ENCODE peak calls at places on chromosome 14, in ten cellular contexts. X is GM10248, D is IMR-90, V is right atrium auricular region, M is nephron progenitor cell, L is astrocyte of the spinal cord, S is progenitor cell of endocrine pancreas, W is RWPE1, E is endothelial cell of umbilical vein, B is Panc1. N is an unnamed sample.

GRCh38 chr14:90583916-90584605 is 187.2 kb downstream of the CALM1 start:
- DNase-seq in L (no peak), V (no peak), X (no peak), D (no peak), S (no peak), B (no peak), E (no peak), W (no peak), M (no peak), N (no peak)

GRCh38 chr14:49865431-49865859 is 12.9 kb upstream of the NEMF start:
- DNase-seq in B (no peak), V (peak), E (peak), S (peak), M (peak), D (peak), L (peak), X (no peak), W (peak), N (peak)

GRCh38 chr14:95434161-95434560 is 82.3 kb downstream of the SYNE3 start:
- DNase-seq in S (no peak), B (no peak), W (no peak), X (no peak), V (no peak), L (no peak), M (no peak), E (no peak), D (no peak), N (no peak)

GRCh38 chr14:60724080-60724618 is at the start of gene SIX4:
- DNase-seq in M (peak), D (peak), X (peak), W (peak), V (peak), L (peak), E (peak), S (peak), B (peak), N (peak)

GRCh38 chr14:74572829-74573360 is 39.1 kb downstream of the LTBP2 start:
- DNase-seq in X (no peak), V (no peak), M (no peak), D (peak), E (peak), W (no peak), L (peak), B (no peak), S (no peak), N (peak)

GRCh38 chr14:94173471-94173884 is 644 bp upstream of the PPP4R4 start:
- DNase-seq in D (no peak), X (peak), M (no peak), L (no peak), B (no peak), W (no peak), V (no peak), S (no peak), E (no peak), N (no peak)

GRCh38 chr14:61753631-61754030 is 8.6 kb upstream of the SNAPC1 start:
- DNase-seq in W (no peak), B (no peak), V (no peak), X (no peak), L (peak), E (no peak), M (no peak), D (peak), S (no peak), N (no peak)

GRCh38 chr14:63650336-63650952 is 8.8 kb upstream of the WDR89 start:
- DNase-seq in X (no peak), S (no peak), B (no peak), D (peak), E (no peak), L (no peak), W (no peak), V (no peak), M (no peak), N (no peak)

GRCh38 chr14:95394981-95395737 is 75.5 kb upstream of the CLMN start:
- DNase-seq in B (no peak), M (no peak), V (no peak), S (no peak), W (no peak), X (no peak), E (no peak), L (no peak), D (no peak), N (peak)

GRCh38 chr14:39203659-39204606 is 28.9 kb downstream of the PNN start:
- DNase-seq in W (peak), S (no peak), D (no peak), E (no peak), X (no peak), V (no peak), M (no peak), B (no peak), L (no peak), N (peak)

GRCh38 chr14:61179776-61180398 is 101.3 kb downstream of the TMEM30B start:
- DNase-seq in B (no peak), V (no peak), X (no peak), M (no peak), E (peak), L (peak), W (no peak), D (peak), S (no peak), N (no peak)

GRCh38 chr14:33836895-33837577 is 113.8 kb downstream of the EGLN3 start:
- DNase-seq in D (no peak), W (no peak), E (no peak), B (no peak), S (no peak), X (no peak), L (no peak), V (no peak), M (no peak), N (no peak)

GRCh38 chr14:104726600-104727451 is 2.8 kb downstream of the ADSS1 start:
- DNase-seq in L (no peak), V (no peak), E (no peak), X (no peak), M (peak), B (no peak), D (no peak), S (no peak), W (no peak), N (no peak)
- TF ChIP-seq CTCF in L (peak), V (no peak), E (peak), X (no peak), M (no peak), B (peak), D (no peak), S (peak), W (no peak), N (peak)

DNA sequence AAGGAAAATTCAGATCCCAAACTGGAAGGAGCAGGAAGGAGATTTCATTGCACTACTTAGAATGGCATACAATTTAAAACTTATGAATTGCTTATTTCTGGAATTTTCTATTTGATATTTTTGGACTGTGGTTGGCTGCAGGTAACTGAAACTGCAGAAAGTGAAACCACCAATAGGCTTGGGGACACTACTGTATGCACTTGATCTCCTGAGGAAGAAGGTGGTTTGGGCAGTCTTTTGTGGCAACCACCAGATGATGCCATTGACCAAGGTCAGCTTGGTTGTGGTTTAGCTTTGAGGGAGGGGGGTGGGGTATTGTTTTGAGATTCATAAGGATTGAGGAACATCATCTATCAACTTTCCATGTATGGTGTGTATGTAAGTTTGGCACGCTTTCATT is 209.5 kb upstream of the STXBP6 start:
- DNase-seq in E (no peak), X (no peak), M (no peak), V (no peak), B (no peak), L (no peak), D (no peak), W (no peak), S (no peak), N (no peak)
- TF ChIP-seq CTCF in E (no peak), X (no peak), M (no peak), V (no peak), B (no peak), L (no peak), D (no peak), W (no peak), S (no peak), N (no peak)

DNA sequence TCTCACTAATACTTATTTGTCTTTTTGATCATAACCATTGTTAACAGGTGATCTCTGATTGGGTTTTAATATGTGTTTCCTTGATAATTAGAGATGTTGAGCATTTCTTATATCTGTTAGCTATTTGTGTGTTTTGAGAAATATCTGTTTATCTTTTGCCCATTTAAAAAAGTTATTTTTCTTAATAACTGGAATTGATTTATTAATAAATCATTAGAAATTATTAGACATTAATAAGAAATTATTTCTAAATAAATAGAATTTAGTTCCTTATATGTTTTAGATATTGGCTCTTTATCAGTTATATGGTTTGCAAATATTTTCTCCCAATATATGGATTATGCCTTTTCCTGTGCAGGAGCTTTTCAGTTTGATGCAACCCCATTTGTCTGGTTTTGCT is 18.7 kb downstream of the TMX1 start:
- DNase-seq in L (no peak), D (no peak), W (no peak), V (no peak), X (no peak), B (no peak), M (no peak), E (no peak), S (no peak), N (no peak)
- TF ChIP-seq CTCF in L (no peak), D (no peak), W (no peak), V (no peak), X (no peak), B (no peak), M (no peak), E (no peak), S (no peak), N (no peak)

GRCh38 chr14:58898655-58899316 is 261.0 kb downstream of the DACT1 start:
- DNase-seq in L (peak), B (no peak), W (peak), D (peak), M (no peak), S (no peak), X (no peak), V (no peak), E (peak), N (peak)
- TF ChIP-seq CTCF in L (no peak), B (no peak), W (no peak), D (no peak), M (no peak), S (no peak), X (no peak), V (no peak), E (no peak), N (no peak)